ENCODE peak calls at places on chromosomes 16 and 17, in six cellular contexts. A is transverse colon, N is prostate gland, E is K562, P is vagina, M is HCT116. J is an unnamed sample.
A peak's percentile ranks its signal among the peaks of the same experiment; 100 is the strongest.

GRCh38 chr16:117381-118365 is 20.8 kb downstream of the NPRL3 start:
- DNase-seq in E (peak; percentile 46), N (peak; percentile 34), A (peak; percentile 81), P (no peak), M (peak; percentile 23), J (no peak)

GRCh38 chr16:31641279-31641678 is 113.6 kb downstream of the AHSP start:
- DNase-seq in A (no peak), M (no peak), E (no peak), N (no peak), P (no peak), J (no peak)

GRCh38 chr16:69613283-69614154 is 47.8 kb downstream of the NFAT5 start:
- DNase-seq in P (no peak), N (peak; percentile 49), E (peak; percentile 41), M (no peak), A (peak; percentile 19), J (no peak)

GRCh38 chr16:80766798-80767197 is 37.6 kb downstream of the CDYL2 start:
- DNase-seq in A (no peak), E (no peak), M (no peak), N (no peak), P (no peak), J (no peak)

GRCh38 chr16:69820926-69821541 is 58.9 kb downstream of the WWP2 start:
- DNase-seq in E (no peak), M (no peak), A (no peak), N (peak; percentile 31), P (no peak), J (no peak)

GRCh38 chr16:67142342-67142741 is 8.5 kb downstream of the B3GNT9 start:
- DNase-seq in N (no peak), A (no peak), M (no peak), P (no peak), E (no peak), J (no peak)

GRCh38 chr16:19389246-19389645 is 28.4 kb upstream of the TMC5 start:
- DNase-seq in E (peak; percentile 67), M (no peak), N (peak; percentile 80), A (peak; percentile 84), P (no peak), J (no peak)

GRCh38 chr17:19410875-19411291 is at the start of gene RNF112:
- DNase-seq in P (no peak), M (no peak), A (no peak), E (no peak), N (no peak), J (no peak)

GRCh38 chr17:10120749-10121148 is 77.7 kb downstream of the GAS7 start:
- DNase-seq in E (no peak), P (no peak), N (no peak), A (no peak), M (no peak), J (no peak)

GRCh38 chr17:17119533-17119932 is 77.3 kb downstream of the MPRIP start:
- DNase-seq in A (peak; percentile 66), P (no peak), N (no peak), E (no peak), M (no peak), J (no peak)

GRCh38 chr16:55462241-55462640 is 16.8 kb upstream of the MMP2 start:
- DNase-seq in M (no peak), E (no peak), A (no peak), P (no peak), N (no peak), J (no peak)

GRCh38 chr16:19479302-19479721 is 42.6 kb downstream of the GDE1 start:
- DNase-seq in A (no peak), N (no peak), M (no peak), E (no peak), P (no peak), J (no peak)

GRCh38 chr17:68302066-68302564 is 10.8 kb downstream of the ARSG start:
- DNase-seq in A (no peak), M (no peak), P (no peak), E (no peak), N (no peak), J (no peak)

GRCh38 chr16:19314718-19315425 is 29.3 kb downstream of the CLEC19A start:
- DNase-seq in M (no peak), N (no peak), A (no peak), E (no peak), P (no peak), J (no peak)

GRCh38 chr17:61584866-61585265 is 6.2 kb downstream of the NACA2 start:
- DNase-seq in P (no peak), M (no peak), A (no peak), N (no peak), E (no peak), J (no peak)

GRCh38 chr17:83179811-83180210 is 100.4 kb downstream of the METRNL start:
- DNase-seq in M (no peak), E (no peak), N (no peak), P (no peak), A (no peak), J (no peak)

GRCh38 chr17:17844500-17844899 is 7.7 kb upstream of the SREBF1 start:
- DNase-seq in E (no peak), M (no peak), N (no peak), A (no peak), P (no peak), J (no peak)

GRCh38 chr16:74700206-74701040 is at the start of gene MLKL:
- DNase-seq in A (peak; percentile 70), E (peak; percentile 46), P (no peak), N (peak; percentile 29), M (peak; percentile 31), J (no peak)

GRCh38 chr17:42171831-42172230 is 9.1 kb downstream of the KCNH4 start:
- DNase-seq in M (no peak), A (no peak), E (no peak), N (peak; percentile 71), P (no peak), J (no peak)

GRCh38 chr16:50326835-50327465 is 41.8 kb downstream of the BRD7 start:
- DNase-seq in E (peak; percentile 41), N (no peak), M (peak; percentile 31), A (no peak), P (no peak), J (no peak)

GRCh38 chr17:64694207-64694606 is 32.1 kb upstream of the SMURF2 start:
- DNase-seq in P (no peak), M (peak; percentile 99), E (no peak), A (peak; percentile 71), N (peak; percentile 62), J (no peak)
- TF ChIP-seq POLR2AphosphoS5 in P (no peak), M (peak; percentile 70), E (no peak), A (no peak), N (peak; percentile 20), J (no peak)

GRCh38 chr17:75637143-75637538 is 3.9 kb downstream of the SMIM5 start:
- DNase-seq in A (peak; percentile 68), P (no peak), N (no peak), M (no peak), E (no peak), J (no peak)

GRCh38 chr17:75636381-75637142 is 3.3 kb downstream of the SMIM5 start:
- DNase-seq in N (no peak), P (no peak), A (no peak), E (no peak), M (no peak), J (no peak)

GRCh38 chr17:75638893-75639292 is 5.7 kb downstream of the SMIM5 start:
- DNase-seq in M (no peak), N (no peak), A (no peak), P (no peak), E (no peak), J (no peak)

GRCh38 chr17:75639327-75639726 is 6.1 kb downstream of the SMIM5 start:
- DNase-seq in N (no peak), E (no peak), M (no peak), A (no peak), P (no peak), J (no peak)

DNA sequence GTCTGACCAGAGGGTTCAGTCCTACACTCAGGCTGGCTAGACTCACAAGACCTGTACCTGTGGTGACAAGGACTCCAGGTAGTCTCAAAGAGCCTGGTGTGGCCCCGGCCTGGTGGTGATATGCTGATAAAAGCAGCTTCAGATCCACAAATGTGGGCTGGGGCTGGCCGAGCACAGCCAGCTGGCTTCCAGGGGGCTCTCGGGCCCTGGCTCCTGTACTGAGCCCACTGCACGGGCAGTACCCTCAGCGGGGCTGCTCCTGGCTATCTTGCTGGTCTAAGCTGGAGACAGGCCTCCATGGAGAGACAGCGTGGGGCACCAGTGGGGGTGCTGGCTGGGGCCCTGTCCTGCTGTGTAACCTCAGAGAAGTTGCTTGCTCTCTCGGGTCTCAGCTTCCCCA is 4.3 kb downstream of the SMIM5 start:
- DNase-seq in N (no peak), A (no peak), P (no peak), M (no peak), E (no peak), J (no peak)
- H3K36me3 ChIP-seq in N (no peaks in the 10 kb centered on the region), A (no peaks in the 10 kb centered on the region), P (no peaks in the 10 kb centered on the region), M (no peaks in the 10 kb centered on the region), E (peaks cover 3% of the 10 kb centered on the region), J (no peaks in the 10 kb centered on the region)

DNA sequence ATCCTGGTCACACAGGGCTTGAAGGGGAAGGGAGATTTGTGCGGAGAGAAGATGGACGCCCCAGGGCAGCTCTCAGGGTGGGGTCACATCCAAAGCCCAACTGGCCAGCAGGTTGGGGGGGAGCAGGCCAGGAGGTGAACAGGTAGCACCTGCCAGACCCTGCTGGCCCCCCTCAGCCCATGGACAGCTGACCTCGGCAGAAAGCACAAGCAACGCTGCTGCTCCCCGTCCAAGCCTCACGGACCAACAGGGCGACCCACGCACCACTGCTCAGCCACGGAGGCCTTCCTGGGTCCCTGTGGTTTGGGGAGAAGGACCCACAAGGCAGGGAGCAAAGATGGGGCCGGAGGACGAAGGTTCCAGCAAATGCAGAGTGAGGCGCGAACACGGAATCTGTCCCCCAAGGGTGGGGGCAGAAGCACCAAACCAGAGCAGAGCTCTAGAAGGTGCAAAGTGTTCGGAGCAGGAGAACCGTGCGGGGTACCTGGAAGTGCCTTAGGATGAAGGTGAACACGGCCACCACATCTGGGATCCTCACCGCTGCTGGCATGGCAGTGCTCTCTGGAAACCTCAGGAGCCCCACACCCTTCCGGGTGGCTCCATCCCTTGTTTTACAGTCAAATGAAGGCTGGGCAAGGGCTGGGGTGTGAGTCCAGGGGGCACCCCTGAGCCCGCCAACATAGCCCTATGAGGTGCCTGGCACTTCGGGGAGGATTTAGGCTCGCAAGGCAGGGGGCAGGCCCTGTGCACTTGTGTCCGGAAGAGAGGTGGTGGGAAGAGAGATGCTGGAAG is 17.9 kb downstream of the CEP295NL start:
- DNase-seq in P (no peak), E (no peak), A (no peak), M (no peak), N (no peak), J (no peak)
- H3K27ac ChIP-seq in P (peak overlapping the region; percentile 99), E (no peak overlapping the region), A (peak overlapping the region; percentile 86), M (peak overlapping the region; percentile 95), N (peak overlapping the region; percentile 74), J (no peak overlapping the region)

DNA sequence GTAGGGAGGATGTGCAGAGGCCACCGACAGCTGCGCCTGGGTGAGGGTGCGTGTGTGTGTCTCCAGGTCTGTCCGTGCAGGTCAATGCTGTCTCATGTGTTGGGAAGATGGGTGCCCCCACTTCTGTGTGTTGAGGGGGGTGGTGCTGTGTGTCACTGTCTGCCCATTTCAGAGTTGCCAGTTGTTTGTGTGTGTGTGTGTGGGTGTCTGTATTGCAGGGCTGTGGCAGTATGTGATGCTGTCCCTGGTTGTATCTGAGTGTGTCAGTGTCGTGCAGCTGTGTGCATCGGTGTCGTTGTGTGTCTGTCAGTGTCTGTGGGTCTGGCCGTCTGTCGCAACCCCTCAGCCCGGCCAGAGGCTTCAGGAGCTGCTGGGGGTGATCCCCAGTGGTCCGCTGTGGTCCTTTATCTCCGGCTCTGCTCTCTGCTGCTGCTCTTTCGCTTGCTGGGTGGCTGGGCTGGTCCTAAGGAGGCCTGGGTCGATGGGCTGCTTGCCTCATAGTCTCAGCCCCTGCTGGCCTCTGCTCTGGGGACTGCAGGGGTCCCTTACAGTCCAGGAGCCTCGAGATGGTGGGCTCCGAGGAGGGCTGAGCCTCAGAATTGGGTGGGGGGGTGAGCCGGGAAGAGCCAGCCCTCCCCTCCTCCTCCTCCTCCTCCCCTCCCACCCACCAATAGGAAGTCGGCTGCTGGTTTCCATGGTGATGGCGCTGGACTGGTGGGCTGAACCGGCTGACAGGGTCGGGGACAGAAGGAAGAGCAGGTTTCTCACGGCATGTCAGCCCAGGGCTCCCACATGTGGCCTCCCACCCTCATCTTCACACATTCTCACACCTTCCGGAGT is at the start of gene TSPOAP1:
- DNase-seq in A (peak; percentile 46), P (no peak), N (no peak), E (peak; percentile 84), M (no peak), J (no peak)
- TF ChIP-seq POLR2AphosphoS5 in A (no peak), P (no peak), N (no peak), E (peak; percentile 77), M (no peak), J (peak; percentile 44)

J was measured in SK-N-MC.